ENCODE peak calls at places on chromosomes 5 and 9, in nine cellular contexts. P, W, C, F, O, L, D, E and A are unnamed samples.

GRCh38 chr9:23341346-23341745 is 484.7 kb downstream of the ELAVL2 start:
- DNase-seq in P (no peak), W (no peak), C (no peak), F (no peak), O (no peak), L (no peak), D (no peak), E (no peak), A (no peak)

GRCh38 chr9:89360465-89360864 is 42.2 kb downstream of the SECISBP2 start:
- DNase-seq in P (no peak), W (no peak), C (peak), F (no peak), O (no peak), L (peak), D (no peak), E (no peak), A (no peak)

GRCh38 chr5:79133121-79133656 is 21.6 kb downstream of the BHMT start:
- DNase-seq in P (no peak), W (peak), C (peak), F (no peak), O (no peak), L (peak), D (peak), E (no peak), A (peak)

GRCh38 chr5:132001647-132002561 is 9.6 kb downstream of the ACSL6 start:
- DNase-seq in P (no peak), W (peak), C (no peak), F (no peak), O (no peak), L (no peak), D (peak), E (no peak), A (no peak)

GRCh38 chr9:137306546-137307254 is 4.6 kb upstream of the NRARP start:
- DNase-seq in P (no peak), W (no peak), C (no peak), F (no peak), O (no peak), L (no peak), D (no peak), E (no peak), A (no peak)

GRCh38 chr9:4371108-4371507 is 71.2 kb upstream of the GLIS3 start:
- DNase-seq in P (no peak), W (peak), C (no peak), F (no peak), O (no peak), L (no peak), D (peak), E (no peak), A (peak)

GRCh38 chr9:87604886-87605588 is 107.4 kb downstream of the DAPK1 start:
- DNase-seq in P (no peak), W (peak), C (no peak), F (no peak), O (no peak), L (no peak), D (no peak), E (no peak), A (no peak)

GRCh38 chr9:4796988-4797956 is 4.5 kb downstream of the RCL1 start:
- DNase-seq in P (peak), W (peak), C (peak), F (no peak), O (no peak), L (peak), D (peak), E (no peak), A (peak)